ENCODE peak calls at places on chromosomes 3 and 15, in nine cellular contexts. Q is SJSA1; I is mesenchymal stem cell; N is CD4-positive, alpha-beta T cell; S is heart right ventricle; T is esophagus squamous epithelium; E is tibial artery; O is AG04450; G is A549. J is an unnamed sample.

GRCh38 chr3:128399221-128399915 is 67.3 kb downstream of the DNAJB8 start:
- DNase-seq in I (no peak), O (no peak), N (no peak), T (no peak), S (no peak), E (no peak), G (no peak), Q (no peak), J (no peak)

GRCh38 chr15:24017470-24017869 is 330.4 kb upstream of the NDN start:
- DNase-seq in I (no peak), G (no peak), O (no peak), N (no peak), S (no peak), E (no peak), T (no peak), Q (no peak), J (no peak)

GRCh38 chr3:191372122-191372521 is 41.8 kb upstream of the UTS2B start:
- DNase-seq in T (no peak), O (no peak), S (no peak), I (no peak), E (no peak), N (no peak), Q (no peak), G (no peak), J (peak; percentile 17)

GRCh38 chr3:123535580-123535979 is 49.3 kb downstream of the HACD2 start:
- DNase-seq in S (no peak), O (no peak), Q (no peak), E (no peak), I (peak; percentile 63), N (no peak), G (no peak), T (no peak), J (no peak)

GRCh38 chr15:24986653-24987052 is 31.9 kb downstream of the SNRPN start:
- DNase-seq in I (no peak), Q (no peak), E (no peak), G (no peak), N (no peak), T (no peak), O (no peak), S (no peak), J (no peak)

GRCh38 chr3:71168961-71169411 is 414.5 kb downstream of the FOXP1 start:
- DNase-seq in N (no peak), E (no peak), S (no peak), I (peak; percentile 41), G (no peak), T (no peak), O (no peak), Q (no peak), J (no peak)

GRCh38 chr3:195558602-195559001 is 15.5 kb upstream of the PPP1R2 start:
- DNase-seq in T (no peak), O (no peak), N (no peak), G (peak; percentile 59), I (no peak), Q (no peak), S (peak; percentile 36), E (no peak), J (peak; percentile 80)

GRCh38 chr15:52008698-52009434 is 10.2 kb upstream of the MAPK6 start:
- DNase-seq in E (no peak), G (peak; percentile 61), O (no peak), I (peak; percentile 26), N (no peak), T (no peak), S (no peak), Q (no peak), J (peak; percentile 47)

GRCh38 chr3:113193298-113193697 is 18.1 kb upstream of the BOC start:
- DNase-seq in E (no peak), I (peak; percentile 40), N (no peak), G (no peak), Q (no peak), O (no peak), S (no peak), T (no peak), J (no peak)

GRCh38 chr15:88708256-88709054 is 69.6 kb downstream of the ISG20 start:
- DNase-seq in Q (no peak), O (no peak), G (no peak), N (no peak), T (no peak), S (no peak), I (no peak), E (peak; percentile 52), J (no peak)

GRCh38 chr15:95690631-95691340 is 639.7 kb upstream of the NR2F2 start:
- DNase-seq in G (no peak), O (no peak), Q (no peak), T (no peak), S (no peak), N (no peak), E (no peak), I (no peak), J (no peak)

GRCh38 chr3:108486910-108487309 is 23.5 kb downstream of the MYH15 start:
- DNase-seq in Q (no peak), N (no peak), I (peak; percentile 72), O (no peak), E (no peak), G (peak; percentile 30), T (no peak), S (peak; percentile 32), J (no peak)

GRCh38 chr3:132879651-132880050 is 157.4 kb upstream of the NPHP3 start:
- DNase-seq in N (no peak), E (no peak), O (no peak), I (no peak), S (no peak), Q (no peak), G (no peak), T (no peak), J (no peak)

GRCh38 chr3:108380128-108380795 is 83.9 kb downstream of the HHLA2 start:
- DNase-seq in N (no peak), S (no peak), T (no peak), G (no peak), Q (no peak), I (no peak), E (no peak), O (no peak), J (no peak)

GRCh38 chr3:71050133-71050520 is 533.4 kb downstream of the FOXP1 start:
- DNase-seq in N (no peak), O (no peak), S (no peak), E (no peak), Q (no peak), I (peak; percentile 84), G (peak; percentile 19), T (no peak), J (no peak)

GRCh38 chr3:119302697-119303630 is 8.8 kb downstream of the ARHGAP31 start:
- DNase-seq in N (no peak), S (no peak), E (no peak), Q (peak; percentile 58), I (no peak), O (no peak), G (no peak), T (no peak), J (no peak)

DNA sequence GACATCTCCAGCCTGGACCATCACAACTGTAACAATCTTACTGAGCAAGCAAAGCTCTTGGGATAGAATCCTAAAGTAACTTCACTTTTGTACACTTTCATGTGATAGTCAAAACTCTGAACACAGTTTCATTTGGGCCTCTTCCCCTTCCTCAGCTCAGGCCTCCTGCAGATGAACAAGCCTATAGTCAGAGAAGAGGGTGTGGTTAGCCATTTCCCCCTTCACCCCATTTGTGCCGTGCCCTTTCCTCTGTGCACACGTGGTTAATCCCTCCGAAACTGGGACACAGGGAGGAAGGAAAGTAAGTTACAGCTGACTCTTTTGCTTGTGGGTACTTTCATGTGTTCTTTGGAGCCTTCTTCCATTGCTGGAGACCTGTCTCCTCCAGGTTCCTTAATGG is 29.8 kb upstream of the CSTA start:
- DNase-seq in S (no peak), I (no peak), O (no peak), Q (no peak), N (no peak), G (no peak), E (no peak), T (no peak), J (no peak)
- H3K27ac ChIP-seq in S (no peak overlapping the region), I (no peak overlapping the region), O (no peak overlapping the region), Q (no peak overlapping the region), N (no peak overlapping the region), G (no peak overlapping the region), E (no peak overlapping the region), T (peak overlapping the region; percentile 75), J (no peak overlapping the region)

DNA sequence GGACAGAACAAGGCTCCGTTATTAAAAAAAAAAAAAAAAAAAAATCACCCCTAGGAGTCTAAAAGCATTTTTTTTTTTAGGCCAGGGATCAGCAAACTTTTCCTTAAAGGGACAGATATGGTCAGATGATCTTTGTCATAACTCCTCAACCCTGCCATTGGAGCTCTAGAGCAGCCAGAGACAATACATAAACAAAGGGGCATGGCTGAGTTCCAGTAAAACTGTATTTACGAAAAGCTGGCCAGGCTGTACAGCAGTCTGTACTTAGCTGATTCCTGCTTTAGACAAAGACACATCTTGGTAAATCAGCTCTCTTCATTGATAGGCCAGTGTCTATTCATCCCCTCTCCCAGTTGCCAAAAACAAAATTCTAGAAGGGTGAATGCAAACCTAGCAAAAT is 35.1 kb downstream of the SENP8 start:
- DNase-seq in N (no peak), S (no peak), I (peak; percentile 37), O (no peak), G (no peak), Q (no peak), E (no peak), T (no peak), J (no peak)
- H3K27ac ChIP-seq in N (no peak overlapping the region), S (no peak overlapping the region), I (no peak overlapping the region), O (no peak overlapping the region), G (no peak overlapping the region), Q (no peak overlapping the region), E (no peak overlapping the region), T (peak overlapping the region; percentile 84), J (no peak overlapping the region)

GRCh38 chr15:83192742-83193141 is 14.9 kb downstream of the HDGFL3 start:
- DNase-seq in I (no peak), O (no peak), E (no peak), Q (no peak), S (no peak), N (no peak), G (no peak), T (no peak), J (no peak)
- H3K27ac ChIP-seq in I (no peak overlapping the region), O (no peak overlapping the region), E (no peak overlapping the region), Q (no peak overlapping the region), S (no peak overlapping the region), N (no peak overlapping the region), G (no peak overlapping the region), T (no peak overlapping the region), J (no peak overlapping the region)

GRCh38 chr15:92623435-92623834 is 32.1 kb downstream of the FAM174B start:
- DNase-seq in O (no peak), Q (no peak), I (no peak), G (no peak), E (no peak), N (no peak), T (no peak), S (no peak), J (no peak)

GRCh38 chr15:92624401-92624991 is 31.1 kb downstream of the FAM174B start:
- DNase-seq in Q (no peak), O (no peak), G (no peak), S (peak; percentile 50), N (no peak), E (no peak), I (no peak), T (no peak), J (no peak)

GRCh38 chr15:92627014-92627413 is 28.6 kb downstream of the FAM174B start:
- DNase-seq in G (no peak), E (no peak), I (no peak), N (no peak), O (no peak), Q (no peak), S (no peak), T (no peak), J (no peak)

GRCh38 chr15:92621972-92622533 is 33.5 kb downstream of the FAM174B start:
- DNase-seq in E (peak; percentile 52), I (no peak), Q (no peak), S (no peak), O (no peak), G (no peak), T (no peak), N (no peak), J (no peak)

GRCh38 chr15:92625297-92625980 is 30.1 kb downstream of the FAM174B start:
- DNase-seq in O (peak; percentile 16), S (no peak), E (no peak), G (no peak), Q (no peak), N (no peak), I (peak; percentile 84), T (no peak), J (no peak)
- H3K27ac ChIP-seq in O (no peak overlapping the region), S (peak overlapping the region; percentile 37), E (peak overlapping the region; percentile 20), G (no peak overlapping the region), Q (no peak overlapping the region), N (no peak overlapping the region), I (no peak overlapping the region), T (peak overlapping the region; percentile 67), J (no peak overlapping the region)